ENCODE peak calls at places on chromosome 10, in four cellular contexts. One of them, this sample, is unnamed. For H3K4me1, the result is how much of the 10 kb centered on the place peaks cover.

GRCh38 chr10:48454302-48455054 is 148.0 kb downstream of the MAPK8 start:
- DNase-seq in K562: no peak
- DNase-seq in sigmoid colon: peak
- DNase-seq in spleen: peak
- DNase-seq in this sample: peak

GRCh38 chr10:111379521-111379920 is 302.7 kb downstream of the ADRA2A start:
- DNase-seq in K562: no peak
- DNase-seq in sigmoid colon: no peak
- DNase-seq in spleen: no peak
- DNase-seq in this sample: peak

GRCh38 chr10:97163646-97164535 is 21.9 kb downstream of the SLIT1 start:
- DNase-seq in K562: no peak
- DNase-seq in sigmoid colon: no peak
- DNase-seq in spleen: peak
- DNase-seq in this sample: no peak

GRCh38 chr10:102384053-102384452 is 11.5 kb upstream of the NFKB2 start:
- DNase-seq in K562: peak
- DNase-seq in sigmoid colon: no peak
- DNase-seq in spleen: peak
- DNase-seq in this sample: no peak

GRCh38 chr10:79176949-79177602 is 108.3 kb downstream of the ZMIZ1 start:
- DNase-seq in K562: no peak
- DNase-seq in sigmoid colon: peak
- DNase-seq in spleen: no peak
- DNase-seq in this sample: no peak

GRCh38 chr10:34109952-34110702 is 705.0 kb downstream of the PARD3 start:
- DNase-seq in K562: no peak
- DNase-seq in sigmoid colon: no peak
- DNase-seq in spleen: no peak
- DNase-seq in this sample: no peak

GRCh38 chr10:61830846-61831273 is 70.6 kb upstream of the ARID5B start:
- DNase-seq in K562: peak
- DNase-seq in sigmoid colon: no peak
- DNase-seq in spleen: no peak
- DNase-seq in this sample: no peak

GRCh38 chr10:32112055-32112454 is 55.8 kb upstream of the KIF5B start:
- DNase-seq in K562: no peak
- DNase-seq in sigmoid colon: no peak
- DNase-seq in spleen: no peak
- DNase-seq in this sample: no peak

GRCh38 chr10:131020775-131021174 is 290.7 kb downstream of the TCERG1L start:
- DNase-seq in K562: no peak
- DNase-seq in sigmoid colon: peak
- DNase-seq in spleen: peak
- DNase-seq in this sample: no peak

GRCh38 chr10:92001995-92002394 is 78.4 kb downstream of the BTAF1 start:
- DNase-seq in K562: no peak
- DNase-seq in sigmoid colon: no peak
- DNase-seq in spleen: no peak
- DNase-seq in this sample: no peak

GRCh38 chr10:3217853-3218252 is 45.3 kb upstream of the PITRM1 start:
- DNase-seq in K562: no peak
- DNase-seq in sigmoid colon: no peak
- DNase-seq in spleen: no peak
- DNase-seq in this sample: no peak

GRCh38 chr10:3225589-3225988 is 53.0 kb upstream of the PITRM1 start:
- DNase-seq in K562: no peak
- DNase-seq in sigmoid colon: no peak
- DNase-seq in spleen: no peak
- DNase-seq in this sample: no peak

GRCh38 chr10:3220853-3221252 is 48.3 kb upstream of the PITRM1 start:
- DNase-seq in K562: no peak
- DNase-seq in sigmoid colon: no peak
- DNase-seq in spleen: no peak
- DNase-seq in this sample: no peak

GRCh38 chr10:3224241-3224640 is 51.7 kb upstream of the PITRM1 start:
- DNase-seq in K562: no peak
- DNase-seq in sigmoid colon: no peak
- DNase-seq in spleen: no peak
- DNase-seq in this sample: no peak

DNA sequence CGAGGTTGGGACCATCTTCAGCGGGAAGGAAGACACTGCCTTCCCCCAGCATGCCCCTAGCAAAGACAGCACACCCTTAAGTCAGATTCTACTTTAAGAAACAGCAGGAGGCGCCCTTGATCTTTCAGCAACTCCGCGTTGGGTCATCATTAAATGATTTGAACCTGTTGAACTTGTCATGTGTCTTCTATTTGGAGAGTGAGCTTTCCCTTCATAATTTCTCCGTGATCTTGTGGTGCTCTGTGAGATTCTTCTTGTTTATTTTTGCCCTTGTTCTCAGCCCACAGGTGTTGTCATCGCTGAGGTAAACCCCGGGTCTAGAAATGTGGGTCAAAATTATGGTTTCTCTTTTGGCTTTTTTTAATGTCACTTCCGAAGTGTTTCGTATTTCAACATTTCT is 49.5 kb upstream of the PITRM1 start:
- DNase-seq in K562: no peak
- DNase-seq in sigmoid colon: no peak
- DNase-seq in spleen: no peak
- DNase-seq in this sample: no peak
- TF ChIP-seq CTCF in K562: peak
- TF ChIP-seq CTCF in sigmoid colon: no peak
- TF ChIP-seq CTCF in spleen: peak
- TF ChIP-seq CTCF in this sample: no peak

GRCh38 chr10:109624939-109625338 is 298.4 kb downstream of the XPNPEP1 start:
- DNase-seq in K562: no peak
- DNase-seq in sigmoid colon: no peak
- DNase-seq in spleen: no peak
- DNase-seq in this sample: no peak

GRCh38 chr10:109618748-109619147 is 304.6 kb downstream of the XPNPEP1 start:
- DNase-seq in K562: no peak
- DNase-seq in sigmoid colon: no peak
- DNase-seq in spleen: no peak
- DNase-seq in this sample: no peak

GRCh38 chr10:109616356-109616755 is 307.0 kb downstream of the XPNPEP1 start:
- DNase-seq in K562: no peak
- DNase-seq in sigmoid colon: no peak
- DNase-seq in spleen: no peak
- DNase-seq in this sample: no peak

DNA sequence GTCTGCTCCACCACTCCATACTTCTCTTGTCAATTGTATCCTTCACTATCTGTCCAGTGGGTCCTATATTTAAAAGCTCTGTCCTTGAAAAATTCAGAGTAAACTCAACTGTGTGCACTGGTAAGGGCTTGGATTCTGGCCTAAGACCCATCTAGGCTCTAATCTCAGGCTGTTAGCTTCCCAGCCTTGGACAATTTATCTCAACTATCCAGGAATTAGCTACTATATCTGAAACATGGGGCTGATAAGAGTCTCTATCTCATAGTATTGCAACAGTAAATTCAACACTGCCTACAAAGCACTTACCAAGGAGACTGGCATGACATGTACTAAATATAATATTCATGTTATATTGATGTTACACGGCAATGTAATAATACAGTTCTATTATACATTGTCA is 303.4 kb downstream of the XPNPEP1 start:
- DNase-seq in K562: no peak
- DNase-seq in sigmoid colon: no peak
- DNase-seq in spleen: no peak
- DNase-seq in this sample: no peak
- TF ChIP-seq POLR2AphosphoS5 in K562: no peak
- TF ChIP-seq POLR2AphosphoS5 in sigmoid colon: no peak
- TF ChIP-seq POLR2AphosphoS5 in spleen: no peak
- TF ChIP-seq POLR2AphosphoS5 in this sample: no peak

GRCh38 chr10:80612261-80612660 is 74.6 kb downstream of the SH2D4B start:
- DNase-seq in K562: no peak
- DNase-seq in sigmoid colon: no peak
- DNase-seq in spleen: no peak
- DNase-seq in this sample: peak

GRCh38 chr10:80609331-80609730 is 71.6 kb downstream of the SH2D4B start:
- DNase-seq in K562: no peak
- DNase-seq in sigmoid colon: no peak
- DNase-seq in spleen: no peak
- DNase-seq in this sample: no peak

GRCh38 chr10:80614576-80615416 is 77.1 kb downstream of the SH2D4B start:
- DNase-seq in K562: no peak
- DNase-seq in sigmoid colon: no peak
- DNase-seq in spleen: no peak
- DNase-seq in this sample: no peak

GRCh38 chr10:80611481-80611880 is 73.8 kb downstream of the SH2D4B start:
- DNase-seq in K562: no peak
- DNase-seq in sigmoid colon: no peak
- DNase-seq in spleen: no peak
- DNase-seq in this sample: no peak

DNA sequence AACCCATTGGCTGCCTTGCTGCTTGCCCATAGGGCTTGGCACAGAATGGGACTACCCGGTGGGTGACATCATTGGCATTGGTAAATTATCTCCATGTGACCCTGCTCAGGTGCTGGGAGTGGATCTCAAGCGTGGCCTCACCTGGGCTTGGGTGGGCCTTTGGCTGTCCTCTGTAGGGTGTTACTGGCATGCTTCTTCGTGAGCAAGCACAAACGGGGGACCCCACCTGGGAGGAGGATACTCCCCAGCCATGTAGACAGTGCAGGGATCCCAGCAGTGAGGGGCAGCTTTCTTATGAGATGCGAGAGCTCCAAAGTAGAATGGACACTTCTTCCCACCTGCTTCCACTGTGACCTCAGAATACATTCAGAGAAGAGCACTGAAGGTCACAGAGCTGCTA is 75.8 kb downstream of the SH2D4B start:
- DNase-seq in K562: no peak
- DNase-seq in sigmoid colon: no peak
- DNase-seq in spleen: no peak
- DNase-seq in this sample: no peak
- H3K4me1 ChIP-seq in K562: under half
- H3K4me1 ChIP-seq in sigmoid colon: under half
- H3K4me1 ChIP-seq in spleen: under half
- H3K4me1 ChIP-seq in this sample: under half

GRCh38 chr10:132411561-132412253 is 14.7 kb downstream of the PWWP2B start:
- DNase-seq in K562: peak
- DNase-seq in sigmoid colon: no peak
- DNase-seq in spleen: peak
- DNase-seq in this sample: no peak
- TF ChIP-seq CTCF in K562: no peak
- TF ChIP-seq CTCF in sigmoid colon: no peak
- TF ChIP-seq CTCF in spleen: no peak
- TF ChIP-seq CTCF in this sample: no peak

GRCh38 chr10:113853577-113854018 is 284 bp downstream of the DCLRE1A start:
- DNase-seq in K562: no peak
- DNase-seq in sigmoid colon: no peak
- DNase-seq in spleen: no peak
- DNase-seq in this sample: no peak
- TF ChIP-seq POLR2AphosphoS5 in K562: no peak
- TF ChIP-seq POLR2AphosphoS5 in sigmoid colon: no peak
- TF ChIP-seq POLR2AphosphoS5 in spleen: no peak
- TF ChIP-seq POLR2AphosphoS5 in this sample: no peak

GRCh38 chr10:104301907-104302690 is 33.1 kb downstream of the GSTO2 start:
- DNase-seq in K562: no peak
- DNase-seq in sigmoid colon: no peak
- DNase-seq in spleen: no peak
- DNase-seq in this sample: no peak

GRCh38 chr10:104303594-104304178 is 34.6 kb downstream of the ITPRIP start:
- DNase-seq in K562: no peak
- DNase-seq in sigmoid colon: no peak
- DNase-seq in spleen: no peak
- DNase-seq in this sample: no peak

GRCh38 chr10:104304927-104305326 is 33.3 kb downstream of the ITPRIP start:
- DNase-seq in K562: no peak
- DNase-seq in sigmoid colon: peak
- DNase-seq in spleen: no peak
- DNase-seq in this sample: no peak

GRCh38 chr10:104306897-104307296 is 31.4 kb downstream of the ITPRIP start:
- DNase-seq in K562: no peak
- DNase-seq in sigmoid colon: peak
- DNase-seq in spleen: no peak
- DNase-seq in this sample: no peak

DNA sequence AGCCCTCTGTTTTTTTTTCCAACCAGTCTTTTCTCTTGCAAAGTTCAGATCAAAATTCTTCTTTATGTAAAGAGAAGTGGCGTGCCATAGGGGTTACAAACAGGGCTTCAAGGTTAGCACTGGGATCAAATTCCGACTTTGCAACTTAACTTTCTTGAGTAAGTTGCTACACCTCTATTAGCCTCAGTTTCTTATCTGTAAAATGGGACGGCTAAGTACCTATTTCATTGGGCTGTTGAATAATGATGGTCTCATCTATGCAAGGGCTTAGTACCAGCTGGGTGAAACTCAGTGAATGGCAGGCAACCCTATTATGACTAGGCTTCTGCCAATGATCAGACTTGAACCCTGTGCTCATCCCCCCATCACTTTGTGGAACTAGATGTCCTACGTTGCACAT is 33.9 kb downstream of the ITPRIP start:
- DNase-seq in K562: no peak
- DNase-seq in sigmoid colon: no peak
- DNase-seq in spleen: no peak
- DNase-seq in this sample: no peak
- H3K4me1 ChIP-seq in K562: under half
- H3K4me1 ChIP-seq in sigmoid colon: under half
- H3K4me1 ChIP-seq in spleen: under half
- H3K4me1 ChIP-seq in this sample: under half

DNA sequence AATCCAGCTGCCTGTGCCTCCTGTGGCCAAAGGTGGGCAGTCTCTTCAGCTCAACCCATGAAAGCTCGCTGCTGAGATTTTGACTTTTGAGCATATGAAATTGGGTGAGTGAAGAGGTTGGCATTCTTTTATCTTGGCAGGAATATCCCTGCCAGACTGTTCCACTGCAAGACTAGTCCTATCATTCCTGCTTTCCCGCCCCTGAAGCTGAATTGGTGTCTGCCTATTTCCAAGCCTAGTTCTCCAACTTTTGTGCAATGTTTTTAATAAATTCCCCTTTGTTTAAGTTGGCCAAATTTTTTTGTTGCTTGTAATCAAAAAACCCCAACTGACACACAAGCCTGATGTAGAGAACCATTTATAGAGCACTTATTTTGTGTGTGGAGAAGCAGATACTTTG is 34.8 kb upstream of the BICC1 start:
- DNase-seq in K562: no peak
- DNase-seq in sigmoid colon: no peak
- DNase-seq in spleen: no peak
- DNase-seq in this sample: no peak
- TF ChIP-seq CTCF in K562: no peak
- TF ChIP-seq CTCF in sigmoid colon: no peak
- TF ChIP-seq CTCF in spleen: no peak
- TF ChIP-seq CTCF in this sample: no peak

This sample was measured in breast epithelium.